ENCODE peak calls at places on chromosomes 12 and 14, in six cellular contexts. Q is bronchial epithelial cell, E is cardiac muscle cell, I is fibroblast of the aortic adventitia, O is GM12864, C is psoas muscle. Z is an unnamed sample.
A peak's percentile ranks its signal among the peaks of the same experiment; 100 is the strongest.

GRCh38 chr14:101876539-101876938 is 87.8 kb upstream of the DYNC1H1 start:
- DNase-seq in Q (no peak), E (peak; percentile 61), I (peak; percentile 53), O (peak; percentile 91), C (peak; percentile 72), Z (no peak)

GRCh38 chr12:53219956-53220856 is 11.8 kb downstream of the RARG start:
- DNase-seq in Q (peak; percentile 59), E (peak; percentile 84), I (peak; percentile 77), O (peak; percentile 71), C (peak; percentile 75), Z (peak; percentile 87)

GRCh38 chr12:42744539-42745156 is 155.1 kb upstream of the PRICKLE1 start:
- DNase-seq in Q (peak; percentile 72), E (peak; percentile 57), I (peak; percentile 89), O (no peak), C (no peak), Z (no peak)

GRCh38 chr14:62144863-62145262 is 382.6 kb downstream of the SNAPC1 start:
- DNase-seq in Q (no peak), E (no peak), I (peak; percentile 19), O (no peak), C (no peak), Z (no peak)

GRCh38 chr14:77059276-77059934 is 30.9 kb upstream of the IRF2BPL start:
- DNase-seq in Q (peak; percentile 60), E (peak; percentile 91), I (peak; percentile 87), O (no peak), C (peak; percentile 75), Z (peak; percentile 63)

GRCh38 chr12:100128509-100128908 is 14.2 kb downstream of the BLTP3B start:
- DNase-seq in Q (peak; percentile 72), E (peak; percentile 76), I (peak; percentile 57), O (no peak), C (no peak), Z (peak; percentile 44)

GRCh38 chr14:96069421-96069820 is 30.3 kb downstream of the C14orf132 start:
- DNase-seq in Q (no peak), E (no peak), I (no peak), O (no peak), C (no peak), Z (no peak)

GRCh38 chr12:131273291-131273845 is 319.7 kb downstream of the ADGRD1 start:
- DNase-seq in Q (no peak), E (no peak), I (no peak), O (no peak), C (no peak), Z (no peak)

GRCh38 chr12:70686907-70687306 is 49.7 kb upstream of the PTPRB start:
- DNase-seq in Q (no peak), E (no peak), I (no peak), O (no peak), C (no peak), Z (no peak)

GRCh38 chr14:73888971-73889370 is 2.3 kb downstream of the ZNF410 start:
- DNase-seq in Q (peak; percentile 62), E (peak; percentile 12), I (peak; percentile 31), O (no peak), C (no peak), Z (peak; percentile 66)

GRCh38 chr12:1580036-1580435 is 14.3 kb downstream of the FBXL14 start:
- DNase-seq in Q (no peak), E (no peak), I (no peak), O (no peak), C (no peak), Z (no peak)

GRCh38 chr12:14948672-14949071 is 10.3 kb upstream of the ERP27 start:
- DNase-seq in Q (peak; percentile 73), E (peak; percentile 96), I (peak; percentile 71), O (peak; percentile 92), C (no peak), Z (no peak)

GRCh38 chr12:132580701-132581292 is 29.6 kb downstream of the LRCOL1 start:
- DNase-seq in Q (no peak), E (no peak), I (no peak), O (no peak), C (no peak), Z (no peak)

GRCh38 chr14:50225067-50225973 is 6.1 kb downstream of the SOS2 start:
- DNase-seq in Q (peak; percentile 51), E (peak; percentile 88), I (peak; percentile 89), O (no peak), C (no peak), Z (peak; percentile 27)

GRCh38 chr14:75752907-75753594 is 92.0 kb downstream of the TTLL5 start:
- DNase-seq in Q (no peak), E (peak; percentile 38), I (peak; percentile 58), O (no peak), C (no peak), Z (no peak)

GRCh38 chr12:6426882-6427671 is 17.7 kb upstream of the CD27 start:
- DNase-seq in Q (no peak), E (no peak), I (no peak), O (peak; percentile 94), C (no peak), Z (no peak)

GRCh38 chr14:65850429-65851145 is 438.1 kb downstream of the FUT8 start:
- DNase-seq in Q (peak; percentile 4), E (no peak), I (no peak), O (no peak), C (no peak), Z (no peak)

GRCh38 chr14:54392131-54392859 is 4.5 kb upstream of the CDKN3 start:
- DNase-seq in Q (no peak), E (no peak), I (no peak), O (no peak), C (no peak), Z (peak; percentile 39)
- TF ChIP-seq CTCF in Q (no peak), E (no peak), I (no peak), O (no peak), C (no peak), Z (no peak)

DNA sequence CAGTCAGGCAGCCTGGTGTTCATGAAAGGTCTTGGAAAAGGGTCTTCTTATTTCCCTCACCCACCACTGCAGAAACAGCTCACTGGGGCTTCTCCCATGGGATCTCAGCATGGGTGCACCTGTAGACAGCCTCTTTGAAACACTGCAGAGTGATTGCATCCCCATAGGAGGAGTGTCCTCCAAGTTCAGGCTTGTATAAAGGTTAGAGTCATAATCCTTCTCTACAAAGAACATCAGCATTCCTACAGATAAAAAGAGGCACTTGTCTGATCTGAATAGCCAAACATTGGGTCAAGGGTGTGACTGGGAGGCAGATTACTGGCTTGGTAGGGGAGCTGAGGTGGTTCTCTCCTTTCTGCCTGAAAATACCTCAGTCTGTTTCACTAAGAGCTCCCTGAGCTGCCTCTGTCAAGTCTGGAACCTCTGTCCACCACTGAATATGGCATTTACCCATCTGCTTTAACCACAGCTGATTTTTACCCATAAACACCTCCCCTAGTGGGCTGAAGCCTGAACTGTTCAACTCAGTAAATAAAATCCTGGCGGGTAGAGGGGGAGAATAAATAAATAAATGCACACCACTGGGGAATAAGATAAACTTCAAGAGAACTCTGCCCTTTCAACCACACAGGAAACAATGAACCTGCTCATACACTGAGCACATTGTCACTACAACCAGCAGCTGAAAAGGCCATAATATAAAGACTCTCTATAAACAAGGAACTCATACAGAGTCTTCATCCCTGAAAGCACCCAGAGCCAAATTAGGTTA is 120.7 kb upstream of the SCAF11 start:
- DNase-seq in Q (peak; percentile 73), E (no peak), I (no peak), O (no peak), C (no peak), Z (peak; percentile 64)
- TF ChIP-seq CTCF in Q (peak; percentile 12), E (no peak), I (peak; percentile 12), O (peak; percentile 37), C (no peak), Z (peak; percentile 34)

DNA sequence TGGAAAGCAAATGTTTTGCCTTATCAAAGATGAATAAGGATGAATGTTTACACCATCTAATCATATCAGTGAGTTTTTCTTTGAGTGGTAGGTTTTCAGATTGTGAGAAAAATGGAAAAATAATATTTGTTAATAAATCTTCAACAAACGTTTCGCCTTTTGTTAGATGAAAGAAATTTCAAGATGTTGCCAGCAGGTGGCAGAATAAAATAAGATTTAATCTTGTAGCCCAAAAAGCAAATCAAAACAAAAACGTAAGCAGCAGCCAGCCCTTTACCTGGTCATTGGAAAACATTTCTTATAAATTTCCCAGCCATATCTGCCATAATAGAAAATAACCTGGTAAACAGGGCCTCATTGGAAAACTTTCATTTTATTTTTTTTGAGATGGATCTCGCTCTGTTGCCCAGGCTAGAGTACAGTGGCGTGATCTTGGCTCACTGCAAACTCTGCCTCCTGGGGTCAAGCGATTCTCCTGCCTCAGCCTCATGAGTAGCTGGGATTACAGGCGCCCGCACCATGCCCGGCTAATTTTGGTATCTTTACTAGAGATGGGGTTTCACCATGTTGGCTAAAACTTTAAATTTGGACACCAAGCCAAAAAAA is 15.4 kb upstream of the TMEM120B start:
- DNase-seq in Q (peak; percentile 57), E (peak; percentile 67), I (peak; percentile 80), O (no peak), C (no peak), Z (no peak)
- TF ChIP-seq CTCF in Q (no peak), E (peak; percentile 35), I (peak; percentile 21), O (peak; percentile 16), C (peak; percentile 70), Z (peak; percentile 80)

GRCh38 chr14:64123241-64123956 is 170.8 kb downstream of the ESR2 start:
- DNase-seq in Q (no peak), E (no peak), I (no peak), O (no peak), C (no peak), Z (no peak)
- TF ChIP-seq CTCF in Q (no peak), E (no peak), I (no peak), O (no peak), C (no peak), Z (no peak)

DNA sequence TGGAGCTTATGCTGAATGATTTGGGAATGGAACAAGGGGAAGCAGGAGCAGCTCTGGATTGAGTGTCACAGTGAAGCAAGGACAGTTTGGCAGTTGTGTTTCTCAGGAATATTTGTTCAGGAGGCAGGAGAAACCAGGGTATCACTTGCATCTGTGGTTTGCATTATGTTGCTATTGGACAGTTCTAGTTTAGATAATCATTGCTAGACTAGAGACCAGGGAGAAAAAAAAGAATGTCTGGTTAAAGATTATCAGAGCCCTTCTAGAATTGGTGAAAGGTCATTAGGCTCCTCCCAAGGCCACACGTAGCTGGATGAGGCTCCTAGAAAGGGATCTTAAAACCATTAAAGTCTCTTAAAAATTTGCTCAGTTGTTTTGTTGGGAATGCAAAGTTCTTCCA is 17.0 kb upstream of the SRSF5 start:
- DNase-seq in Q (no peak), E (no peak), I (no peak), O (no peak), C (no peak), Z (no peak)
- TF ChIP-seq CTCF in Q (no peak), E (no peak), I (no peak), O (no peak), C (no peak), Z (no peak)

GRCh38 chr14:54489731-54490447 is 1.1 kb upstream of the GMFB start:
- DNase-seq in Q (no peak), E (no peak), I (no peak), O (no peak), C (no peak), Z (no peak)

GRCh38 chr14:54490448-54490805 is 1.6 kb upstream of the GMFB start:
- DNase-seq in Q (no peak), E (no peak), I (no peak), O (no peak), C (no peak), Z (peak; percentile 17)

GRCh38 chr14:54489318-54489683 is 521 bp upstream of the GMFB start:
- DNase-seq in Q (no peak), E (no peak), I (no peak), O (no peak), C (no peak), Z (no peak)

GRCh38 chr14:54497224-54497623 is 8.4 kb upstream of the GMFB start:
- DNase-seq in Q (no peak), E (no peak), I (no peak), O (no peak), C (no peak), Z (no peak)

GRCh38 chr14:54493293-54493692 is 4.5 kb upstream of the GMFB start:
- DNase-seq in Q (no peak), E (no peak), I (no peak), O (no peak), C (no peak), Z (no peak)
- TF ChIP-seq CTCF in Q (no peak), E (no peak), I (no peak), O (no peak), C (no peak), Z (no peak)

Z was measured in foreskin keratinocyte.